ENCODE peak calls at places on chromosomes 7 and 10, in four cellular contexts. Q is K562, X is GM12891, A is HepG2. O is an unnamed sample.

GRCh38 chr10:70827358-70827757 is 11.6 kb downstream of the SGPL1 start:
- DNase-seq in Q (no peak), X (no peak), A (no peak), O (no peak)

GRCh38 chr7:132437730-132438129 is 138.5 kb downstream of the PLXNA4 start:
- DNase-seq in Q (no peak), X (no peak), A (no peak), O (no peak)

GRCh38 chr7:8190121-8190895 is 71.7 kb downstream of the ICA1 start:
- DNase-seq in Q (peak; percentile 71), X (peak; percentile 24), A (peak; percentile 44), O (peak; percentile 13)

GRCh38 chr10:27188259-27188658 is 33.1 kb downstream of the MASTL start:
- DNase-seq in Q (no peak), X (no peak), A (no peak), O (no peak)

GRCh38 chr7:85186521-85187241 is at the start of gene SEMA3D:
- DNase-seq in Q (peak; percentile 7), X (peak; percentile 48), A (peak; percentile 12), O (peak; percentile 41)

GRCh38 chr7:1341361-1341675 is 108.6 kb downstream of the UNCX start:
- DNase-seq in Q (no peak), X (no peak), A (no peak), O (no peak)

GRCh38 chr7:107953924-107954303 is 49.0 kb downstream of the LAMB1 start:
- DNase-seq in Q (no peak), X (no peak), A (peak; percentile 19), O (no peak)

GRCh38 chr10:132714906-132715790 is 70.8 kb downstream of the NKX6-2 start:
- DNase-seq in Q (no peak), X (no peak), A (no peak), O (no peak)

GRCh38 chr7:39910108-39910869 is 39.8 kb upstream of the CDK13 start:
- DNase-seq in Q (no peak), X (no peak), A (peak; percentile 14), O (no peak)

GRCh38 chr7:151310578-151310977 is 31.0 kb upstream of the NUB1 start:
- DNase-seq in Q (peak; percentile 57), X (no peak), A (peak; percentile 62), O (no peak)

DNA sequence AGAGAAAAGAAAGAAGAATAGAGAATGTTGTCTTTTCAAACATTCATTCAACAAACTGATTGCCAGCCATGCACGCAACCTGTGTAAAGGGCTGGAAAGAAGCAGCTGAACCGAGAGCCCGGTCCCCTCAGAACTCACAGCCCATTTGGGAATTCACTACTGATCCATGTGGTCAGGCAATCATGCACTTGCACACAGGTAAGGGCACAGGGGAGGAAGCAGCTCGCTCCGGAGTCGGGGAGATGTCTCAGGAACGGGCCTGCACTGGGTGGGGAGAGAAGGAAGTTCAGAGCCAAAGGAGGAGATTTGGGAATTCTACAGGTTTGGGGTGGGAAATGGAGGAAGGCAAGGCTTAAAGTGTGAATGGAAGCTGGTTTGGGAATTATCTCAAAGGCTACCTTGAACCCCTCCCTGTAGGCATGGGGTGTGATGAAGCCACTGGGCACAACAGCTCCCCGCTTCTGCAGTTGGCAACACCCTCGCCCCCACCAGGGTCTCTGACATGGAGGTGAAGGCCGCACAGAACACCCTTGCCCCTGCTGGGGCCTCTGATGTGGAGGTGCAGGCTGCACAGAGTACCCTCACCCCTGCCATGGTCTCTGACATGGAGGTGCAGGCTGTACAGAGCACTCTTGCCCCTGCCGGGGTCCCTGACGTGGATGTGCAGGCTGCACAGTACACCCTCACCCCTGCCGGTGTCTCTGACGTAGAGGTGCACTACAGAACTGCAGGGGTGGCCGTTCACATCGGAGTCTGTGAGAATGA is 194.4 kb upstream of the RNF32 start:
- DNase-seq in Q (no peak), X (no peak), A (no peak), O (no peak)
- TF ChIP-seq TAF1 in Q (no peak), X (no peak), A (no peak), O (no peak)

DNA sequence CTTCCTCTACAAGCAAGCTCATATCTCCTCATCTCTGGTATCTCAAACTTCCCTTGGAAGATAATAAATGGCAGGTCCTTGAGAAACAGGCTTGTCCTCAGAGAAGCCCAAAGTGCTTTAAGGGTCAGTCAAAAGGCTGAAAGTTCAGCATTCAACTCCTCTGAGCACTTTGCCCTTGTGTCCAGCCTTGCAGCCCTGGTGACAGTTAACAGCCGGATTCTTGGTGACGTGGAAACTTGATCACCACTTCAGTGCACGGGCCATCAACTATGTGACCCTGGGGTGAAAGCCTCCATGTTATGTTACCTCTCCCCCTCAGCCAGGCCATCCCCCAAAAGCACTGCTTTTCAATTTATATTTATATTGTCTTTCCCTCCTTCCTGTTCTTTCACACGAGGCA is 163.9 kb upstream of the NRP1 start:
- DNase-seq in Q (no peak), X (no peak), A (no peak), O (no peak)
- TF ChIP-seq POLR2AphosphoS5 in Q (no peak), X (no peak), A (no peak), O (no peak)

DNA sequence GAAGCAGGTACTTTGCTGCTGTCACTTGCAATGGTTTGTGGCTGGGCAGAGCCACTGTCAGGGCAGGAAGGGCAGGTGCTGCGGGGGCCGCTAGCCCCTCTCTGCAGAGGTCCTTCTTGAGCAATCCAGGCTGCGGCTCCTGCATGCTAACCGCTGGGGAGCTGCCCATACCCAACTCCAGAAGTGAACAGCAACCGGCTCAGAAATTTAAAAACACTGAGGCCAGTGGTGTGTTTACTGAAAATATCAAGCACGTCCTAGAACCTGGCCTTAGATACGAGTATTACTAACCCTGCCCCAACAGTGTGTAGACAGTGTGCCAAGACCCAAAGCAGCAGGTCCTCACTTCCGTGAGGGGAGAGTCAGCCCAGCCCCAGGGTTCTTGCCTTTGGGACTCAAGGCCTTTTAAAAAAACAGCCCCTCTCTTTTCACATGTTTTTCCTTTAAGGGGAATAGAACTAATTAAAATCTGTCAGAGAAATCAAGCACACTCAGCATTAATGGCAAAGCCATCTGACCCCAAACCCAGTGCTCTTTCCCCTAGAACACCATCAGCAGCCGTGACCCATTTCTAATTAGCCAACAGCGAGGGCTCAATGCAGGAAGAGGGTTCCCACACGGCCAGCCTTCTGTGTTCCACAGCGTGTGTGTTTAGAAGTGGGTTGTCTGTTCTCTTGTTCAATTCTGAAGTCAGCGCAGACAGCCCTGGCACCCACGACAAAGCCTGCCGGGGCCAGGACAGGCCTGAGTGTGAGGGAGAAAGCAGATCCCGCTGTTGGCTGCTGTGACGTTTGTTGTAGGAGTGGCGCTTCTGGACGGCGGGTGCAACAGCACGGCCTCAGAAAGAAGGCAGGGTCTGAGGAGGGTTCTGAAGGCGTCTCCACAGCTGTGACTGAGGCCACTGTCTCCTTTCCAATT is 76.5 kb downstream of the VIPR2 start:
- DNase-seq in Q (peak; percentile 39), X (no peak), A (no peak), O (no peak)
- TF ChIP-seq POLR2A in Q (no peak), X (no peak), A (no peak), O (no peak)

DNA sequence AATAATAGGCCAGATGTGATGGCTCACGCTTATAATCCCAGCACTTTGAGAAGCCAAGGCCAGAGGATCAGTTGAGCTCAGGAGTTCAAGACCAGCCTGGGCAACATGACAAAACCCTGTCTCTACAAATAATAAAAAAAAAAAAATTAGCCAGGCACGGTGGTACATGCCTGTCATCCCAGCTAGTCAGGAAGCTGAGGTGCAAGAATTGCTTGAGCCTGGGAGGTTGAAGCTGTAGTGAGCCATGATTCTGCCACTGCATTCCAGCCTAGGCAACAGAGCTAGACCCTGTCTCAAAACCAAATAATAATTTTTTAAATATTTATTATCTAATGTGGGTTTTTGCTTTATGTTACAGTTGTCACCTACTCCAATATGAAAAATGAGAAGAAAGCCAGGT is 178.9 kb downstream of the ADK start:
- DNase-seq in Q (no peak), X (no peak), A (no peak), O (no peak)
- TF ChIP-seq TAF1 in Q (no peak), X (no peak), A (no peak), O (no peak)

DNA sequence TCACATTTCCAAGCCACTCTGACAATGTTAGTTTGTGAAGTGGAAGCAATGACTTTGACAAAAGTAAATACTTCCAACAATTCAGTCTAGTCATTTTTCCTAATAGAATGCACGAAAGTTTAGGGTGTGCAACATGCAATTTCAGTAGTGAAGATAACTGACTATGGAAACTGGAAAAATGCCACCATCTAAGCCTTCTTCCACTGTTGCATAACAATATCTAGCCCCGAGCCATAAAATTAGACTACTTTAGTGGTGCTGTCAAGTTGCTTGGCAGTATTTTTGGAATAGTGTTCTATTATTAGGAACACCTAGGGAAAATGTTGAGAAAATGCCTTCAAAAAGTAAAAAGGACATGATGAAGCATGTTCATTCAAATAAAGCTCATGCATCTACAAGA is 17.9 kb downstream of the SEMA3A start:
- DNase-seq in Q (no peak), X (no peak), A (no peak), O (no peak)
- TF ChIP-seq POLR2AphosphoS5 in Q (no peak), X (no peak), A (no peak), O (no peak)

O was measured in GM12892.